ENCODE peak calls at places on chromosomes 5 and 9, in eight cellular contexts. U, O, K, D, P, H, M and N are unnamed samples.

GRCh38 chr5:39547548-39548154 is 122.9 kb upstream of the DAB2 start:
- DNase-seq in U (peak; percentile 98), O (peak; percentile 77), K (peak; percentile 45), D (no peak), P (peak; percentile 64), H (no peak), M (peak; percentile 51), N (peak; percentile 43)

GRCh38 chr9:121852646-121853616 is 201.5 kb downstream of the DAB2IP start:
- DNase-seq in U (peak; percentile 78), O (no peak), K (no peak), D (peak; percentile 59), P (peak; percentile 70), H (no peak), M (no peak), N (no peak)

GRCh38 chr9:72791436-72791835 is 161.4 kb downstream of the ALDH1A1 start:
- DNase-seq in U (no peak), O (no peak), K (no peak), D (no peak), P (no peak), H (no peak), M (no peak), N (no peak)

GRCh38 chr5:134817006-134817405 is 28.8 kb upstream of the C5orf24 start:
- DNase-seq in U (no peak), O (no peak), K (no peak), D (no peak), P (no peak), H (no peak), M (no peak), N (no peak)

GRCh38 chr9:22208846-22209585 is 199.9 kb upstream of the CDKN2B start:
- DNase-seq in U (peak; percentile 53), O (no peak), K (no peak), D (no peak), P (no peak), H (no peak), M (no peak), N (no peak)

GRCh38 chr9:128636024-128636390 is 20.6 kb downstream of the DYNC2I2 start:
- DNase-seq in U (no peak), O (no peak), K (peak; percentile 39), D (peak; percentile 77), P (peak; percentile 52), H (no peak), M (no peak), N (no peak)

GRCh38 chr5:143588933-143589662 is 185.6 kb upstream of the NR3C1 start:
- DNase-seq in U (no peak), O (no peak), K (no peak), D (no peak), P (no peak), H (no peak), M (no peak), N (no peak)

GRCh38 chr9:107141967-107142366 is 141.1 kb upstream of the RAD23B start:
- DNase-seq in U (peak; percentile 12), O (no peak), K (no peak), D (no peak), P (no peak), H (no peak), M (no peak), N (peak; percentile 24)

GRCh38 chr9:117734523-117735314 is 30.5 kb downstream of the TLR4 start:
- DNase-seq in U (peak; percentile 67), O (no peak), K (no peak), D (no peak), P (no peak), H (no peak), M (no peak), N (no peak)

GRCh38 chr9:120914953-120915352 is 11.6 kb downstream of the TRAF1 start:
- DNase-seq in U (no peak), O (no peak), K (no peak), D (no peak), P (no peak), H (no peak), M (no peak), N (no peak)

GRCh38 chr5:5332287-5332686 is 90.2 kb upstream of the ICE1 start:
- DNase-seq in U (no peak), O (peak; percentile 50), K (no peak), D (no peak), P (no peak), H (no peak), M (no peak), N (no peak)

GRCh38 chr9:20872340-20872977 is 159.0 kb downstream of the HACD4 start:
- DNase-seq in U (peak; percentile 81), O (no peak), K (no peak), D (no peak), P (no peak), H (no peak), M (peak; percentile 51), N (no peak)

GRCh38 chr5:103327893-103328292 is 69.3 kb downstream of the MACIR start:
- DNase-seq in U (no peak), O (no peak), K (no peak), D (no peak), P (no peak), H (no peak), M (no peak), N (no peak)

GRCh38 chr5:16932401-16932800 is 3.7 kb downstream of the MYO10 start:
- DNase-seq in U (no peak), O (no peak), K (no peak), D (no peak), P (no peak), H (no peak), M (no peak), N (no peak)

GRCh38 chr5:124182133-124182532 is 564.3 kb downstream of the ZNF608 start:
- DNase-seq in U (no peak), O (no peak), K (no peak), D (no peak), P (no peak), H (no peak), M (no peak), N (no peak)

GRCh38 chr9:75889577-75889976 is 896 bp upstream of the PCSK5 start:
- DNase-seq in U (no peak), O (no peak), K (no peak), D (no peak), P (no peak), H (no peak), M (no peak), N (no peak)

GRCh38 chr5:31720811-31721345 is 81.9 kb downstream of the PDZD2 start:
- DNase-seq in U (no peak), O (no peak), K (no peak), D (no peak), P (no peak), H (no peak), M (no peak), N (no peak)

GRCh38 chr9:93807166-93808013 is 147.8 kb downstream of the BARX1 start:
- DNase-seq in U (no peak), O (peak; percentile 64), K (no peak), D (no peak), P (no peak), H (no peak), M (no peak), N (no peak)

GRCh38 chr5:16108418-16108817 is 71.2 kb downstream of the MARCHF11 start:
- DNase-seq in U (no peak), O (no peak), K (no peak), D (no peak), P (no peak), H (no peak), M (no peak), N (no peak)

GRCh38 chr5:14584848-14585247 is 3.3 kb downstream of the OTULINL start:
- DNase-seq in U (no peak), O (no peak), K (no peak), D (no peak), P (no peak), H (no peak), M (no peak), N (no peak)

GRCh38 chr5:135696317-135696716 is 117.5 kb upstream of the CXCL14 start:
- DNase-seq in U (no peak), O (no peak), K (no peak), D (no peak), P (no peak), H (no peak), M (no peak), N (no peak)

GRCh38 chr9:116087246-116087645 is 66.3 kb upstream of the PAPPA start:
- DNase-seq in U (peak; percentile 97), O (peak; percentile 28), K (no peak), D (peak; percentile 33), P (peak; percentile 13), H (no peak), M (no peak), N (no peak)

GRCh38 chr9:106947501-106947900 is 84.5 kb downstream of the ZNF462 start:
- DNase-seq in U (no peak), O (no peak), K (no peak), D (no peak), P (no peak), H (no peak), M (no peak), N (no peak)

GRCh38 chr9:109843651-109844050 is 63.7 kb downstream of the PALM2AKAP2 start:
- DNase-seq in U (peak; percentile 53), O (no peak), K (no peak), D (peak; percentile 89), P (no peak), H (no peak), M (no peak), N (no peak)

GRCh38 chr5:141870226-141870625 is 8.0 kb downstream of the PCDH1 start:
- DNase-seq in U (no peak), O (no peak), K (no peak), D (peak; percentile 15), P (no peak), H (no peak), M (no peak), N (no peak)

GRCh38 chr5:151270599-151270998 is 17.6 kb downstream of the GM2A start:
- DNase-seq in U (no peak), O (no peak), K (no peak), D (no peak), P (no peak), H (no peak), M (no peak), N (no peak)

GRCh38 chr9:72168075-72168474 is 18.8 kb downstream of the GDA start:
- DNase-seq in U (no peak), O (no peak), K (no peak), D (no peak), P (no peak), H (no peak), M (no peak), N (no peak)

GRCh38 chr9:89387970-89388867 is 69.9 kb downstream of the SECISBP2 start:
- DNase-seq in U (peak; percentile 80), O (no peak), K (no peak), D (peak; percentile 48), P (peak; percentile 60), H (no peak), M (no peak), N (no peak)

GRCh38 chr9:112248722-112249121 is 73.6 kb upstream of the SUSD1 start:
- DNase-seq in U (peak; percentile 47), O (no peak), K (no peak), D (no peak), P (no peak), H (no peak), M (no peak), N (no peak)